ENCODE peak calls at places on chromosomes 11 and 22, in seven cellular contexts. T, G, C, W, B, P and K are unnamed samples.

GRCh38 chr22:24424001-24424900 is 3.1 kb upstream of the ADORA2A start:
- DNase-seq in T (no peak), G (no peak), C (peak), W (no peak), B (no peak), P (no peak), K (no peak)

GRCh38 chr22:27905638-27906037 is 13.4 kb downstream of the PITPNB start:
- DNase-seq in T (no peak), G (no peak), C (no peak), W (no peak), B (no peak), P (no peak), K (no peak)

GRCh38 chr22:37827056-37827455 is 3.9 kb downstream of the GALR3 start:
- DNase-seq in T (no peak), G (no peak), C (no peak), W (no peak), B (no peak), P (no peak), K (no peak)

GRCh38 chr11:124894606-124895430 is 2.8 kb downstream of the ROBO4 start:
- DNase-seq in T (no peak), G (no peak), C (no peak), W (no peak), B (no peak), P (peak), K (peak)

GRCh38 chr11:125257185-125257584 is 92.6 kb downstream of the PKNOX2 start:
- DNase-seq in T (no peak), G (no peak), C (no peak), W (no peak), B (no peak), P (peak), K (no peak)

GRCh38 chr11:16346975-16347374 is 9.4 kb downstream of the SOX6 start:
- DNase-seq in T (no peak), G (no peak), C (no peak), W (no peak), B (no peak), P (peak), K (no peak)

GRCh38 chr22:49853981-49854791 is 542 bp downstream of the ZBED4 start:
- DNase-seq in T (no peak), G (no peak), C (no peak), W (no peak), B (no peak), P (peak), K (no peak)

GRCh38 chr11:99268895-99269294 is 248.1 kb downstream of the CNTN5 start:
- DNase-seq in T (no peak), G (no peak), C (no peak), W (no peak), B (no peak), P (no peak), K (no peak)

GRCh38 chr22:36415415-36416168 is 27.8 kb upstream of the MYH9 start:
- DNase-seq in T (no peak), G (no peak), C (no peak), W (no peak), B (no peak), P (peak), K (no peak)

GRCh38 chr11:128621491-128622136 is 34.3 kb upstream of the ETS1 start:
- DNase-seq in T (no peak), G (no peak), C (no peak), W (no peak), B (peak), P (peak), K (no peak)

GRCh38 chr11:14413307-14414072 is 54.5 kb upstream of the RRAS2 start:
- DNase-seq in T (no peak), G (no peak), C (no peak), W (no peak), B (peak), P (peak), K (no peak)

GRCh38 chr11:124891390-124891861 is 6.2 kb downstream of the ROBO4 start:
- DNase-seq in T (no peak), G (peak), C (no peak), W (peak), B (no peak), P (no peak), K (no peak)

GRCh38 chr22:35140879-35141745 is 75.2 kb downstream of the ISX start:
- DNase-seq in T (no peak), G (no peak), C (no peak), W (no peak), B (no peak), P (no peak), K (no peak)

GRCh38 chr11:59271247-59271755 is 58.6 kb upstream of the MPEG1 start:
- DNase-seq in T (no peak), G (no peak), C (no peak), W (no peak), B (no peak), P (no peak), K (no peak)

GRCh38 chr22:50049299-50050195 is 8.6 kb downstream of the TTLL8 start:
- DNase-seq in T (no peak), G (no peak), C (no peak), W (no peak), B (no peak), P (no peak), K (no peak)

GRCh38 chr11:61477734-61478148 is 30.8 kb upstream of the LRRC10B start:
- DNase-seq in T (no peak), G (peak), C (peak), W (no peak), B (no peak), P (peak), K (no peak)

GRCh38 chr22:32910358-32910757 is 108.9 kb downstream of the TIMP3 start:
- DNase-seq in T (no peak), G (no peak), C (no peak), W (no peak), B (no peak), P (no peak), K (no peak)

GRCh38 chr11:118789501-118790356 is 1.2 kb downstream of the DDX6 start:
- DNase-seq in T (no peak), G (no peak), C (peak), W (no peak), B (no peak), P (peak), K (no peak)

GRCh38 chr22:29744902-29745301 is 21.9 kb downstream of the ZMAT5 start:
- DNase-seq in T (no peak), G (no peak), C (no peak), W (no peak), B (no peak), P (peak), K (no peak)